ENCODE peak calls at places on chromosomes 4 and X, in six cellular contexts. J is K562, F is GM12878, C is transverse colon, M is heart left ventricle, N is spleen. B is an unnamed sample.

GRCh38 chrX:24424948-24425347 is 40.1 kb upstream of the PDK3 start:
- DNase-seq in J (no peak), F (no peak), C (peak), M (no peak), N (no peak), B (no peak)

GRCh38 chr4:184980261-184980660 is 38.0 kb upstream of the HELT start:
- DNase-seq in J (no peak), F (no peak), C (no peak), M (no peak), N (no peak), B (no peak)

GRCh38 chr4:113462286-113462685 is 299.3 kb downstream of the CAMK2D start:
- DNase-seq in J (no peak), F (no peak), C (no peak), M (no peak), N (no peak), B (no peak)

GRCh38 chr4:157221895-157222763 is 1.6 kb downstream of the GRIA2 start:
- DNase-seq in J (no peak), F (no peak), C (no peak), M (no peak), N (peak), B (no peak)

GRCh38 chr4:8117278-8117682 is 41.3 kb downstream of the ABLIM2 start:
- DNase-seq in J (peak), F (peak), C (peak), M (peak), N (no peak), B (peak)

GRCh38 chr4:88629826-88630225 is 37.5 kb downstream of the HERC3 start:
- DNase-seq in J (no peak), F (no peak), C (no peak), M (no peak), N (no peak), B (no peak)

GRCh38 chrX:29172880-29173279 is 585.6 kb downstream of the IL1RAPL1 start:
- DNase-seq in J (no peak), F (no peak), C (no peak), M (no peak), N (no peak), B (no peak)

GRCh38 chr4:87543835-87544461 is 14.8 kb upstream of the SPARCL1 start:
- DNase-seq in J (no peak), F (no peak), C (no peak), M (no peak), N (no peak), B (no peak)

GRCh38 chrX:155094468-155095061 is 23.3 kb downstream of the BRCC3 start:
- DNase-seq in J (peak), F (no peak), C (no peak), M (no peak), N (no peak), B (peak)

GRCh38 chrX:1435241-1435900 is 17.3 kb downstream of the ASMTL start:
- DNase-seq in J (no peak), F (no peak), C (no peak), M (peak), N (peak), B (no peak)

GRCh38 chrX:136586386-136586785 is 54.4 kb downstream of the VGLL1 start:
- DNase-seq in J (no peak), F (no peak), C (no peak), M (no peak), N (no peak), B (no peak)

GRCh38 chr4:19739101-19739651 is 512.5 kb upstream of the SLIT2 start:
- DNase-seq in J (no peak), F (no peak), C (no peak), M (no peak), N (no peak), B (no peak)

GRCh38 chrX:66200855-66201795 is 37.1 kb downstream of the HEPH start:
- DNase-seq in J (no peak), F (no peak), C (peak), M (no peak), N (no peak), B (no peak)

GRCh38 chr4:14028862-14029261 is 401.3 kb upstream of the BOD1L1 start:
- DNase-seq in J (no peak), F (no peak), C (no peak), M (peak), N (no peak), B (no peak)

GRCh38 chr4:27011401-27011800 is 150.8 kb downstream of the STIM2 start:
- DNase-seq in J (no peak), F (no peak), C (no peak), M (no peak), N (no peak), B (no peak)

GRCh38 chr4:70583952-70584834 is 7.9 kb upstream of the AMBN start:
- DNase-seq in J (no peak), F (no peak), C (no peak), M (no peak), N (no peak), B (no peak)

GRCh38 chrX:17637235-17637634 is 100.1 kb upstream of the SCML1 start:
- DNase-seq in J (no peak), F (no peak), C (no peak), M (no peak), N (no peak), B (no peak)

GRCh38 chr4:158906073-158906472 is 137.2 kb downstream of the FNIP2 start:
- DNase-seq in J (no peak), F (peak), C (no peak), M (no peak), N (no peak), B (no peak)

GRCh38 chr4:123922847-123923246 is 526.3 kb downstream of the SPRY1 start:
- DNase-seq in J (no peak), F (no peak), C (no peak), M (no peak), N (no peak), B (no peak)

GRCh38 chr4:76213415-76214268 is at the start of gene SCARB2:
- DNase-seq in J (peak), F (no peak), C (peak), M (peak), N (peak), B (peak)

GRCh38 chr4:137361756-137362470 is 170.4 kb downstream of the PCDH18 start:
- DNase-seq in J (no peak), F (no peak), C (no peak), M (no peak), N (no peak), B (no peak)

DNA sequence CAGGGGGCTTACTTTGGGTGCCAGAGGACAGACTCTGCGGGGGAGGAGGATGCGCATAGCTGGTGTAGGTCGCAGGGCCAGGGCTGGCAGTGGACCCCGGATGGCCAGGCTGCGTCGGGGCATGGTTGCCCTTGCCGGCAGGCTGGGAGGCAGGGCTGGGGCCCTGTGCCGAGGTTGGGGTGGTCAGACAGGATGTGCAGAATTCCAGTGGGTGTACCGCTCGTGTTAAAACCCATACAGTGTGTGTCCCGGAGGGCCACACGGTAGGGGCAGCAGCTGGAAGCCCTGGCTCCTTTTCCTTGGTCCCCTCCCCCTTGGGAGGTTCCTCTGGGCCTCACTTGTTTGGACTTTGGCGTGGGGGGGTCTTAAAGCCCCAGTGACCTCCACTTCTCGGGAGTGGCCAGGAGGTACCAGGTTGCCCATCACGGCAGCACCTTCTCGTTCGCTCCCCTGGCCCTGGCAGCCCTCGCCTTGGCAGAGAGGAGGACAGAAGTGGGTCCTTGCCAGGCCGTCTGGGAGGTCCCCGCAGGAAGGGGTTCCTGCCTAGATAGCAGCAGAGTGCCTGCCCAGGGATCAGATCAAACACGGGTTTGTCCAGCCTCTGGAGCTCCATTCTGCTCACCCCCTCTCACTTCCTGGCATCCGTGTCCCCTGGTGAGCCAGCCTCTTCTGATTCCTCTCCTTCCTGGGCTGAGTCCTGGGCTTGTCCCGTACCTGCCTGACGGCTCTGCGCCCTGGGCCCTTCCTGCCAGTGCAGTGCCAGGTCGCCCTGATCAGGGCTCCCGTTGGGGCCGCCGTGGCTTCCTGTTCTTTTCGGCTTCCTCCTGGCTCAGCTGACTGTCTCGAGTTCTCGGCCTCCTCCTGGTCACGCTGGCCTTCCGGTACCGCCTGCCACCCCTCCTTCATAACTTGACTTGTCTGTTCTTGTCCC is 56.7 kb upstream of the HGFAC start:
- DNase-seq in J (no peak), F (no peak), C (peak), M (peak), N (peak), B (no peak)
- TF ChIP-seq POLR2A in J (no peak), F (no peak), C (peak), M (no peak), N (no peak), B (no peak)

GRCh38 chr4:146520894-146521542 is 722 bp downstream of the SLC10A7 start:
- DNase-seq in J (peak), F (peak), C (peak), M (no peak), N (no peak), B (peak)
- TF ChIP-seq POLR2A in J (no peak), F (peak), C (peak), M (no peak), N (no peak), B (peak)

GRCh38 chrX:7946960-7947359 is 19.7 kb upstream of the PNPLA4 start:
- DNase-seq in J (no peak), F (no peak), C (no peak), M (no peak), N (no peak), B (no peak)

GRCh38 chrX:7950865-7951264 is 23.7 kb upstream of the PNPLA4 start:
- DNase-seq in J (no peak), F (peak), C (no peak), M (no peak), N (no peak), B (no peak)

GRCh38 chrX:7943600-7944245 is 16.5 kb upstream of the PNPLA4 start:
- DNase-seq in J (no peak), F (no peak), C (peak), M (no peak), N (no peak), B (no peak)

DNA sequence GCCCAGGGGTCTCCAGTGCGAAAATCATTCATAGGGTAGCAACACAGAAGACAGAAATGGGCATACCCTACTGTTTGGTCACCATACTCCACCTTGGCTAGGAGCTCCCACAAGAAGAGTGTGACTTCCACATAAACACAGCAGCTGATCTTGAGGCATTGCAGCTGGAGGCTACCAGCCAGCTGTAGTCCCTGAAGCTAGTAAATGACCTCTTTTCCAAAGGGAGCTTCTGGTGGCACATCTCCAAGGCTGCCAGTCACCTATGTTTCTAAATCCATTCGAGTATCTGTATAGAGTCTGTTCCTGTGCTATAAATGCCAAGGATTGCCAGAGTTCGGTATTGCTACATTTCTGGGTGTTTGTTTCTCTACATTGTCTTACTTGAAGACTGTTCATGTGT is 21.3 kb upstream of the PNPLA4 start:
- DNase-seq in J (no peak), F (no peak), C (no peak), M (no peak), N (no peak), B (no peak)
- TF ChIP-seq POLR2A in J (no peak), F (no peak), C (no peak), M (no peak), N (no peak), B (no peak)

DNA sequence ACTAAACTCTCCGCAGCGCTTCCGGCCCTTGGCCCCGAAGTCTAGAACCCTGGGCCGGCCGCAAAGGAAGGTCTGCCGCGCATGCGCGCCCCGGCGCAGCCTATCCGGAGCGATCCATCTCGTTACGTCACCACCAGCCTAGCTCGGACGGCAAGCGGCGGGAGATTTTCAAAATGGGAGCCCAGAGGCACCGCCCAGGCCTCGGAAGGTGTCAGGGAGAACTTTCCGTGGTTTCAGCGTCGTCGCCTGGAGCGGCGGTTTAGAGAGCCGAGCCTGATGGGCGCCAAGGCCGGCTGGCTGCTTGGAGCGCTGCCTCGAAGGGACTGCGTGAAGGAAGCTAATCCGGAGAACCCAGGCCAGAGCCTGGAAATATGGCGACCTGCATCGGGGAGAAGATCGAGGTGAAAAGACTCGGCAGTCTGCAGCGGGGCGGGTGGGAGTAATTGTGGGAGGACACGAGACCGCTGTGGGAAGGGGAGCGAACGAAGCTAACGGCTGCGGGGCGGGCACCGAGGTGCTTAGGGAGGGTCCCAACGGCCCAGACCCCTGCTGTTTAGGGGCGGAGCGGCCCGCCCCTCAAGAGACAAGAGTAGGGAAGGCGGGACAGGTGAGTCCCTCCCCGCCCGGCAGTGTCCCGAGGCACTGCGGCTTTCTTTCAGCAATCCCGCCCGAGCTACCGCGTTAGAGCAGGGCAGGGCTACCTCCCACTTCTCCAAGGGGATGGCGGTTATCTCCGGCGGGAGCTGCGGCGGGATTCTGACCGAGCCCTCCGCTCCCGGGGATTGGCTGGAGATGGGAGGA is at the start of gene PLK4:
- DNase-seq in J (peak), F (peak), C (peak), M (peak), N (peak), B (peak)
- TF ChIP-seq POLR2A in J (peak), F (peak), C (no peak), M (no peak), N (no peak), B (peak)

GRCh38 chr4:3075652-3075981 is 1.1 kb downstream of the HTT start:
- DNase-seq in J (no peak), F (no peak), C (no peak), M (no peak), N (no peak), B (no peak)

GRCh38 chr4:3074846-3075651 is 568 bp downstream of the HTT start:
- DNase-seq in J (peak), F (no peak), C (peak), M (peak), N (no peak), B (peak)

GRCh38 chr4:3073158-3074077 is 920 bp downstream of the HTT-AS start:
- DNase-seq in J (no peak), F (no peak), C (no peak), M (peak), N (no peak), B (no peak)

GRCh38 chr4:3071811-3072210 is 2.5 kb downstream of the HTT-AS start:
- DNase-seq in J (no peak), F (no peak), C (no peak), M (no peak), N (peak), B (no peak)

DNA sequence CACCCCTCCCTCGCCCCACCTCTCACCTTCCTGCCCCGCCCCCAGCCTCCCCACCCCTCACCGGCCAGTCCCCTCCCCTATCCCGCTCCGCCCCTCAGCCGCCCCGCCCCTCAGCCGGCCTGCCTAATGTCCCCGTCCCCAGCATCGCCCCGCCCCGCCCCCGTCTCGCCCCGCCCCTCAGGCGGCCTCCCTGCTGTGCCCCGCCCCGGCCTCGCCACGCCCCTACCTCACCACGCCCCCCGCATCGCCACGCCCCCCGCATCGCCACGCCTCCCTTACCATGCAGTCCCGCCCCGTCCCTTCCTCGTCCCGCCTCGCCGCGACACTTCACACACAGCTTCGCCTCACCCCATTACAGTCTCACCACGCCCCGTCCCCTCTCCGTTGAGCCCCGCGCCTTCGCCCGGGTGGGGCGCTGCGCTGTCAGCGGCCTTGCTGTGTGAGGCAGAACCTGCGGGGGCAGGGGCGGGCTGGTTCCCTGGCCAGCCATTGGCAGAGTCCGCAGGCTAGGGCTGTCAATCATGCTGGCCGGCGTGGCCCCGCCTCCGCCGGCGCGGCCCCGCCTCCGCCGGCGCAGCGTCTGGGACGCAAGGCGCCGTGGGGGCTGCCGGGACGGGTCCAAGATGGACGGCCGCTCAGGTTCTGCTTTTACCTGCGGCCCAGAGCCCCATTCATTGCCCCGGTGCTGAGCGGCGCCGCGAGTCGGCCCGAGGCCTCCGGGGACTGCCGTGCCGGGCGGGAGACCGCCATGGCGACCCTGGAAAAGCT is at the start of the genes HTT and HTT-AS:
- DNase-seq in J (peak), F (peak), C (peak), M (peak), N (peak), B (peak)
- TF ChIP-seq POLR2A in J (peak), F (peak), C (peak), M (peak), N (no peak), B (peak)

DNA sequence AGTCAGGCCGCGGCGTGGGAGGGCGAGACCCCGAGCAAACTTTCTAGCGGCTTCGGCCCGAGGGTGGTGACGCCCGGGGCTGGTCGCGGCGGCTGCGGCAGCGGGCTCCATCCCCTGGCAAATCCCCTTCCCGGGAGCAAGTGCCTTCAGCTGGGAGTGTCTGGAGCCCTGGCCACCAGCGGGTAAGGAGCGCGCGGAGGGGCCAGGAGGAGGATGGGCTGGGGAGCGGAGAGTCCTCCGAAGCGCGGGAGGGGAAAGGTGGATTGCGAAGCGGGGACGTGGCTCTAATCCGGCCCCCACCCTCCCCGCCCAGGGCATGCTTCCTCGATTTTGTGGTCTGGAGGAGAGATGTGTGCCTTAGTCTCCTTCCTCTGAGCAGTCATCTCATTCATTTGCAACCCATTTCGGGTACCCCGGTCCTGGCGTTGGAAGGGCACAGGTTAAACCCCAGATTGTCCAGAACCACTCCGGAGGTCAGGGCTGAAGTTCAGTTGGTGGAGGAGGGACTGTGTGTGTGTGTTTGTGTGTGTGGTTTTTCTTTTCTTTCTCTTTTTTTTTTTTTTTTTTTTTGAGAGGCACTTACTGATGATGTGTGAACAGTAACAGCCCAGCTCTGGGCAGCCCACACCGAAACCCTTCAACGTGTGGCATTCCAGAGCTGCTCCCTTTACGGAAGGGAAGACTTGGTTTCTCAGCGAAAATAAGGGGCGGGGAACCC is 499 bp downstream of the SGMS2 start:
- DNase-seq in J (no peak), F (no peak), C (peak), M (peak), N (no peak), B (no peak)
- TF ChIP-seq POLR2A in J (no peak), F (no peak), C (peak), M (no peak), N (no peak), B (no peak)

GRCh38 chr4:180057198-180057821 is 2185.9 kb upstream of the TENM3 start:
- DNase-seq in J (no peak), F (no peak), C (no peak), M (no peak), N (no peak), B (no peak)

GRCh38 chr4:180059216-180059881 is 2183.9 kb upstream of the TENM3 start:
- DNase-seq in J (no peak), F (no peak), C (peak), M (no peak), N (peak), B (no peak)

GRCh38 chr4:180057891-180058643 is 2185.1 kb upstream of the TENM3 start:
- DNase-seq in J (no peak), F (no peak), C (peak), M (peak), N (peak), B (no peak)

GRCh38 chr4:180060159-180060889 is 2182.9 kb upstream of the TENM3 start:
- DNase-seq in J (no peak), F (no peak), C (no peak), M (no peak), N (no peak), B (no peak)

DNA sequence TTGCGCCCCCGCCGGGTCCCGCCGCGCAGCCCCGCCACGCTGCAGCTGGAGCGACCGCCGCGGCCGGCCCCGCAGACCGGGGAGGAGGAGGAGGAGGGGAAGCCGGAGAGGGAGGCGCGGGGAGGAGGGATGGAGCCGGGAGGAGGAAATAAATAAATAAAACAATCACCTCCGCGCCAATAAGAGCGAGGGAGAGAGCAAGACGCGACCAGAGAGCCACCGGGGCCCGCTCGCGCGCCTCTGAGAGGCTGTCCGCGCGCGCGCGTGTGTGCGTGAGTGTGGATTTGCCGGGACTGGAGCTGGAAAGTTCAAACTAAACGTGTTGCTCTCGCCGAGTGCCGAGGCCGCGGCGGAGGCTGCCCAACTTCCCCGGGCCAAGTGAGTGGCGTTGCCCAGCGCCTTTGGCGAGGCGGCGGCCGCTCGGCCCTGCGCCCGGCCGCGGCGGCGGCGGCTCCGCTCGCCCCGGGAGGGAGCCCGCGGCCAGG is 2184.4 kb upstream of the TENM3 start:
- DNase-seq in J (no peak), F (no peak), C (peak), M (peak), N (peak), B (no peak)
- TF ChIP-seq POLR2A in J (no peak), F (no peak), C (no peak), M (no peak), N (no peak), B (no peak)

B was measured in erythroblast.